ENCODE peak calls at places on chromosomes 13 and 19, in four cellular contexts. I is neural crest cell, N is kidney epithelial cell, B is epithelial cell of esophagus. G is an unnamed sample.

GRCh38 chr19:56170261-56170660 is 5.5 kb upstream of the GALP start:
- DNase-seq in I (no peak), N (peak), B (peak), G (no peak)

GRCh38 chr13:29707876-29708543 is 112.5 kb upstream of the SLC7A1 start:
- DNase-seq in I (no peak), N (no peak), B (peak), G (no peak)

GRCh38 chr13:27283906-27284523 is 13.4 kb downstream of the RASL11A start:
- DNase-seq in I (no peak), N (no peak), B (peak), G (no peak)

GRCh38 chr13:101390461-101390860 is 25.8 kb downstream of the NALCN start:
- DNase-seq in I (no peak), N (peak), B (no peak), G (no peak)

GRCh38 chr13:26377038-26377437 is 123.1 kb downstream of the CDK8 start:
- DNase-seq in I (peak), N (no peak), B (peak), G (no peak)

GRCh38 chr13:85286081-85286480 is 513.1 kb downstream of the SLITRK6 start:
- DNase-seq in I (no peak), N (no peak), B (no peak), G (no peak)

GRCh38 chr13:27023385-27023784 is 148.2 kb downstream of the USP12 start:
- DNase-seq in I (no peak), N (no peak), B (no peak), G (no peak)

GRCh38 chr19:14146789-14147216 is 10.4 kb upstream of the ASF1B start:
- DNase-seq in I (no peak), N (peak), B (peak), G (peak)

GRCh38 chr13:101706651-101707050 is 254.2 kb downstream of the ITGBL1 start:
- DNase-seq in I (no peak), N (peak), B (peak), G (peak)

GRCh38 chr19:8149261-8150094 is at the start of gene FBN3:
- DNase-seq in I (no peak), N (no peak), B (no peak), G (no peak)

GRCh38 chr19:51461723-51462161 is 3.5 kb upstream of the SIGLEC8 start:
- DNase-seq in I (no peak), N (no peak), B (no peak), G (no peak)

GRCh38 chr13:54805743-54806142 is 1777.1 kb downstream of the OLFM4 start:
- DNase-seq in I (no peak), N (no peak), B (no peak), G (no peak)

GRCh38 chr13:106597759-106598395 is 29.9 kb upstream of the ARGLU1 start:
- DNase-seq in I (no peak), N (no peak), B (no peak), G (no peak)

GRCh38 chr13:31042501-31043165 is 110.2 kb downstream of the TEX26 start:
- DNase-seq in I (no peak), N (no peak), B (no peak), G (no peak)

GRCh38 chr13:79709526-79709925 is 228.6 kb downstream of the NDFIP2 start:
- DNase-seq in I (no peak), N (no peak), B (no peak), G (no peak)

GRCh38 chr13:81610613-81611012 is 1269.7 kb upstream of the SPRY2 start:
- DNase-seq in I (no peak), N (no peak), B (no peak), G (no peak)

GRCh38 chr19:15154002-15154612 is 46.7 kb downstream of the NOTCH3 start:
- DNase-seq in I (peak), N (no peak), B (peak), G (no peak)

GRCh38 chr13:19864339-19865309 is 1.2 kb upstream of the ZMYM5 start:
- DNase-seq in I (peak), N (no peak), B (peak), G (no peak)

GRCh38 chr13:78623132-78623531 is 19.8 kb upstream of the POU4F1 start:
- DNase-seq in I (no peak), N (no peak), B (no peak), G (no peak)

GRCh38 chr13:32031815-32032345 is 306 bp downstream of the FRY start:
- DNase-seq in I (no peak), N (no peak), B (no peak), G (no peak)

GRCh38 chr19:3969435-3970312 is 1.2 kb downstream of the DAPK3 start:
- DNase-seq in I (no peak), N (peak), B (peak), G (peak)

GRCh38 chr19:16655727-16656126 is 4.2 kb downstream of the SMIM7 start:
- DNase-seq in I (no peak), N (no peak), B (no peak), G (no peak)

GRCh38 chr13:43085545-43085944 is 62.2 kb downstream of the DNAJC15 start:
- DNase-seq in I (no peak), N (no peak), B (peak), G (no peak)

GRCh38 chr19:51514866-51515481 is 13.4 kb upstream of the SIGLEC12 start:
- DNase-seq in I (peak), N (no peak), B (peak), G (peak)

GRCh38 chr13:42981853-42982252 is 10.2 kb downstream of the EPSTI1 start:
- DNase-seq in I (no peak), N (no peak), B (peak), G (no peak)

GRCh38 chr19:519449-519865 is 12.1 kb upstream of the CDC34 start:
- DNase-seq in I (no peak), N (no peak), B (no peak), G (no peak)

GRCh38 chr13:60433505-60433904 is 36.5 kb downstream of the TDRD3 start:
- DNase-seq in I (no peak), N (no peak), B (no peak), G (no peak)

GRCh38 chr19:30425885-30426838 is 54.0 kb downstream of the ZNF536 start:
- DNase-seq in I (no peak), N (no peak), B (no peak), G (no peak)

GRCh38 chr19:9941646-9942045 is 5.3 kb upstream of the OLFM2 start:
- DNase-seq in I (no peak), N (no peak), B (no peak), G (no peak)

GRCh38 chr19:46049597-46049996 is 8.8 kb upstream of the IGFL4 start:
- DNase-seq in I (no peak), N (no peak), B (no peak), G (no peak)
- TF ChIP-seq CTCF in I (peak), N (no peak), B (no peak), G (no peak)

DNA sequence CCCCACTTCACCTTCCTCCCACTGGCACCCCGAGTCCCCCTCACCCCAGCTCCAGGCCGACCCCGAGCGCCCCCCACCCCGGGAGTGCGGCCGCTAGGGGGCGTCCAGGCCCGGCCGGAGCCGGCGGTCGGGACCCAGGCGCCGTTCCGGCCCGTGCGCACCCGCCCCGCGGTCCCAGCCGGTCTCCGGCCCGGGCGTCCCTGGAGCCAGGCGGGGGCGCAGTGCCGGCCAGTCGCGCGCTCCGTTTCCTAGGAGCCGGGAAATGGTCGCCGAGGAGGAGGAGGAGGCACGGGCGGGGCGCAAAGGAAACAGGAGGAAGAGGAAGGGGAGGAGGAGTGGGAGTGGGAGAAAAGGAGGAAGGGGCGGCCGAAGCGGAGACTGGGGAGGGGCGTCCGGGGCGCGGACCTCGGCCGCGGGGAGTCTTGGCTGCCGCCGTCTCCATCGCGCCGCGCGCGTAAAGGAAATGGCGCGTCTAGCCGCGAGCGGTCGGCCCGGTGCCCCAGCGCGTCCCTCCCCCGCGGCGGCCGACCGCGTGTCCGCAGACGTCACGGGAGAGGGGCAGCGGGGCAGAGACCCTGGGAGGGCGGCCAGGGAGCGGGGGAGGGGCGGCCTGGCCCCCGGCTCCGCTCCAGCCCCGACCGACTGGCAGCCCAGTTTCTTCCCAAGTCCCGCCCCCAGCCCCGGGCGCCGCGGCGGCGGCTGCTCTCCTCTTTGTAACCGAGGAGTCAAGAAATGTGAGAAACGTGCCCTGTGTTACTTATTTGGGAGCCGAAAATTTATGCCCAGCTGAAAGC is 1.1 kb upstream of the KCTD15 start:
- DNase-seq in I (peak), N (no peak), B (peak), G (no peak)
- TF ChIP-seq CTCF in I (peak), N (peak), B (peak), G (peak)

DNA sequence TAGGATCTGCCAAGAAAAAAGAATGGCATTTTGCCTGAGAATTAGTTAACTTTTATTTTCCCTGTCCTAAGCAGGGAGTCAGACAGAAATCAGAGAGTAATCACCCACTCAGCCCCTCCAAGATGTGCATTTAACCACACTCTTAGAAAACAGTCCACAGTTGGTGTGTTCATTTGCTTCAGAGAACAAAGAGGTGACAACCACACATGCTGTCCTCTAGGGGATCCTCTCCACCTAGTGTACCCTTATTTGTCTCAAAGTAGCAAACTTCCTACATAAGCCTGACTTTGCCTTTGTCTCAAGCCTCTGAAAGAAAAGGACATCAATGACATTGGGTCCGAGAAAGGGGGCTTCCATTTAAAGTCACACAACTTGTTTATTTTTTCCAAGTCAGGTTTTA is 107.0 kb upstream of the RFC3 start:
- DNase-seq in I (no peak), N (no peak), B (no peak), G (no peak)
- TF ChIP-seq CTCF in I (peak), N (no peak), B (no peak), G (no peak)

GRCh38 chr19:20153281-20153680 is 13.7 kb upstream of the ZNF486 start:
- DNase-seq in I (no peak), N (no peak), B (peak), G (no peak)

GRCh38 chr19:20154636-20155035 is 12.4 kb upstream of the ZNF486 start:
- DNase-seq in I (no peak), N (no peak), B (no peak), G (no peak)

GRCh38 chr19:20151617-20152145 is 15.3 kb upstream of the ZNF486 start:
- DNase-seq in I (no peak), N (no peak), B (no peak), G (no peak)
- TF ChIP-seq CTCF in I (no peak), N (no peak), B (no peak), G (no peak)

DNA sequence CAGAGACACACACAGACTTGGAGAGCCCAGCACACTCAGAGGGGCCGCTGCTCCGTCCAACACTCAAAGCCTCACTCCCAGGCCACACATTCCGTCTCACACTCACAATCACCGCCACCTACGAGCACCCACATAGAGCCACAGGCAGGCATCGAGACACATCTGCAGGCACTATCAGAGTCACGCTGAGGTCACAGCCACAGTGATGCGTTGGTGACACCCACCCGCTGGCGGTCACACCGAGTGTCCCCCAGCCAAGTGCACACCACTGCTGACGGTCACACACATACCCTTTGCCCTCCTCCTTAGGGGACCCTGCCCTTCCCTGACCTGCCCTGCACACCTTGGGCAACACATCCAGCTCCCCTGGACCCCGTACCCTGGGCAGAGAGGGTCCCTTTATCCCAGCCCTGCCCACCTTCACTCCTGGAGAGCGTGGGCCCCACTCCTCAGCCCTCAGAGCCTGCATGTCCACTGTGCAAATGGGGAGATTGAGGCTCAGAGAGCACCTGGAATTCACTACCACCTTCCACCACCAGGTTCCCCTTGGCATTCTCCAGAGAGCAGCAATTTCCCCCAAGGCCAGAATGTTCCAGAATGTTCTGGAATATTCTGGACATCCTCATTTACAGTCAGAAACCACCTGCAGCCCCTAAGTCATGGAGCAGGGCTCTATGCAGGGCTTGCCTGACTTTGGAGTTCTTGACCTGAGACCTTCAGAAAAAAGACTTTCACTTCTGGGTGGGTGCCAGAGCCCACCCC is 5.4 kb downstream of the FUT5 start:
- DNase-seq in I (no peak), N (no peak), B (no peak), G (no peak)
- TF ChIP-seq CTCF in I (peak), N (peak), B (peak), G (no peak)

GRCh38 chr13:56189978-56190377 is 950.7 kb upstream of the PRR20A start:
- DNase-seq in I (no peak), N (no peak), B (no peak), G (no peak)
- TF ChIP-seq CTCF in I (no peak), N (no peak), B (no peak), G (no peak)

GRCh38 chr19:23440791-23441190 is 45.5 kb upstream of the ZNF91 start:
- DNase-seq in I (no peak), N (no peak), B (no peak), G (no peak)
- TF ChIP-seq CTCF in I (peak), N (peak), B (peak), G (peak)

GRCh38 chr19:57527136-57527881 is at the start of gene ZNF549:
- DNase-seq in I (peak), N (peak), B (peak), G (peak)
- TF ChIP-seq CTCF in I (no peak), N (no peak), B (no peak), G (no peak)

DNA sequence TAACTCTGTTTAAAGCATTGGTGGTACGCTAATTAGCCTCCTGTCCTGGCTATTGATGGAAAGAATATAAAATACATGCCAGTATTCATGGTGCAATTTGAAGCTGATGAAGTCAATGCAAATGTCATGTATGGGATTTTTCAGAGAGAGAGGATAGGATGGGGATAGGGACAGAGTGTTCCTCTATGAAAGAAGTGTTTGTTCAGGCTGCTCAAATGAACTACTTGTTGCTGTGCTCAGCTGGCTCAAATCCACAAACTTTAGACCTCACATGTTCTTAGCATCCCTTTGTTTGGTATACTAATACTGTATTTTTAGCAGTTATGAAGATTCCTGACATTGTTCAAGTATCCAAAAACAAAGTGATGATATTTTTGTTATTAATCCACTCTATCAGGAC is 116.5 kb downstream of the SLITRK1 start:
- DNase-seq in I (no peak), N (no peak), B (no peak), G (no peak)
- TF ChIP-seq CTCF in I (no peak), N (no peak), B (no peak), G (no peak)

G was measured in AG04449.